ENCODE peak calls at places on chromosomes 1 and 21, in seven cellular contexts. One of them, this sample, is unnamed.

GRCh38 chr1:184150776-184151531 is 99.4 kb downstream of the TSEN15 start:
- DNase-seq in HepG2: no peak
- DNase-seq in GM23248: peak; percentile 92
- DNase-seq in fibroblast of lung: peak; percentile 78
- DNase-seq in HCT116: no peak
- DNase-seq in GM23338: no peak
- DNase-seq in neural progenitor cell: no peak
- DNase-seq in this sample: no peak

GRCh38 chr1:29640428-29640785 is 404.1 kb downstream of the PTPRU start:
- DNase-seq in HCT116: no peak
- DNase-seq in GM23248: no peak
- DNase-seq in fibroblast of lung: no peak
- DNase-seq in GM23338: no peak
- DNase-seq in neural progenitor cell: no peak
- DNase-seq in HepG2: no peak
- DNase-seq in this sample: no peak

GRCh38 chr1:8862528-8862927 is 16.0 kb downstream of the ENO1 start:
- DNase-seq in fibroblast of lung: no peak
- DNase-seq in HCT116: no peak
- DNase-seq in neural progenitor cell: peak; percentile 71
- DNase-seq in HepG2: no peak
- DNase-seq in GM23338: peak; percentile 78
- DNase-seq in GM23248: peak; percentile 36
- DNase-seq in this sample: no peak

GRCh38 chr1:19967808-19968207 is 11.6 kb downstream of the PLA2G2A start:
- DNase-seq in GM23248: no peak
- DNase-seq in neural progenitor cell: no peak
- DNase-seq in HCT116: no peak
- DNase-seq in HepG2: no peak
- DNase-seq in GM23338: no peak
- DNase-seq in fibroblast of lung: no peak
- DNase-seq in this sample: no peak

GRCh38 chr21:34227386-34227852 is 136.4 kb upstream of the KCNE2 start:
- DNase-seq in HCT116: no peak
- DNase-seq in HepG2: no peak
- DNase-seq in GM23248: no peak
- DNase-seq in fibroblast of lung: peak; percentile 75
- DNase-seq in neural progenitor cell: no peak
- DNase-seq in GM23338: no peak
- DNase-seq in this sample: no peak

GRCh38 chr1:30331415-30332065 is 391.8 kb downstream of the MATN1 start:
- DNase-seq in GM23248: no peak
- DNase-seq in HCT116: no peak
- DNase-seq in fibroblast of lung: no peak
- DNase-seq in HepG2: no peak
- DNase-seq in neural progenitor cell: no peak
- DNase-seq in GM23338: no peak
- DNase-seq in this sample: no peak

GRCh38 chr1:27542463-27543273 is 52.7 kb upstream of the WASF2 start:
- DNase-seq in neural progenitor cell: no peak
- DNase-seq in GM23248: peak; percentile 70
- DNase-seq in fibroblast of lung: peak; percentile 80
- DNase-seq in HCT116: peak; percentile 99
- DNase-seq in HepG2: peak; percentile 93
- DNase-seq in GM23338: no peak
- DNase-seq in this sample: peak; percentile 98

GRCh38 chr1:101302831-101303511 is 66.2 kb downstream of the S1PR1 start:
- DNase-seq in GM23338: no peak
- DNase-seq in HCT116: no peak
- DNase-seq in neural progenitor cell: no peak
- DNase-seq in HepG2: no peak
- DNase-seq in GM23248: peak; percentile 54
- DNase-seq in fibroblast of lung: peak; percentile 40
- DNase-seq in this sample: no peak

GRCh38 chr1:64030411-64030810 is 173.0 kb upstream of the UBE2U start:
- DNase-seq in fibroblast of lung: peak; percentile 67
- DNase-seq in HCT116: no peak
- DNase-seq in neural progenitor cell: no peak
- DNase-seq in HepG2: no peak
- DNase-seq in GM23338: no peak
- DNase-seq in GM23248: no peak
- DNase-seq in this sample: no peak

GRCh38 chr1:200468264-200469001 is 58.6 kb upstream of the ZNF281 start:
- DNase-seq in GM23338: no peak
- DNase-seq in GM23248: peak; percentile 64
- DNase-seq in neural progenitor cell: no peak
- DNase-seq in HepG2: no peak
- DNase-seq in HCT116: no peak
- DNase-seq in fibroblast of lung: peak; percentile 9
- DNase-seq in this sample: peak; percentile 43

GRCh38 chr1:18398791-18399551 is 81.8 kb upstream of the KLHDC7A start:
- DNase-seq in GM23248: no peak
- DNase-seq in HCT116: no peak
- DNase-seq in fibroblast of lung: no peak
- DNase-seq in GM23338: peak; percentile 66
- DNase-seq in HepG2: peak; percentile 5
- DNase-seq in neural progenitor cell: no peak
- DNase-seq in this sample: no peak

GRCh38 chr1:76866566-76866965 is 714 bp upstream of the ST6GALNAC5 start:
- DNase-seq in GM23338: no peak
- DNase-seq in HepG2: no peak
- DNase-seq in fibroblast of lung: peak; percentile 4
- DNase-seq in neural progenitor cell: no peak
- DNase-seq in HCT116: no peak
- DNase-seq in GM23248: no peak
- DNase-seq in this sample: no peak

GRCh38 chr21:42315296-42315891 is at the start of gene TFF3:
- DNase-seq in GM23248: no peak
- DNase-seq in HepG2: peak; percentile 84
- DNase-seq in GM23338: no peak
- DNase-seq in fibroblast of lung: no peak
- DNase-seq in neural progenitor cell: peak; percentile 46
- DNase-seq in HCT116: no peak
- DNase-seq in this sample: no peak

GRCh38 chr21:35547946-35548774 is 499.1 kb upstream of the RUNX1 start:
- DNase-seq in GM23338: no peak
- DNase-seq in neural progenitor cell: no peak
- DNase-seq in GM23248: no peak
- DNase-seq in fibroblast of lung: no peak
- DNase-seq in HCT116: no peak
- DNase-seq in HepG2: no peak
- DNase-seq in this sample: no peak

GRCh38 chr21:35540950-35541632 is 492.0 kb upstream of the RUNX1 start:
- DNase-seq in neural progenitor cell: no peak
- DNase-seq in GM23248: peak; percentile 92
- DNase-seq in HCT116: no peak
- DNase-seq in GM23338: no peak
- DNase-seq in fibroblast of lung: peak; percentile 20
- DNase-seq in HepG2: no peak
- DNase-seq in this sample: no peak

GRCh38 chr21:35548904-35549615 is 500.0 kb upstream of the RUNX1 start:
- DNase-seq in GM23338: no peak
- DNase-seq in fibroblast of lung: peak; percentile 40
- DNase-seq in HepG2: no peak
- DNase-seq in GM23248: no peak
- DNase-seq in HCT116: no peak
- DNase-seq in neural progenitor cell: no peak
- DNase-seq in this sample: no peak

DNA sequence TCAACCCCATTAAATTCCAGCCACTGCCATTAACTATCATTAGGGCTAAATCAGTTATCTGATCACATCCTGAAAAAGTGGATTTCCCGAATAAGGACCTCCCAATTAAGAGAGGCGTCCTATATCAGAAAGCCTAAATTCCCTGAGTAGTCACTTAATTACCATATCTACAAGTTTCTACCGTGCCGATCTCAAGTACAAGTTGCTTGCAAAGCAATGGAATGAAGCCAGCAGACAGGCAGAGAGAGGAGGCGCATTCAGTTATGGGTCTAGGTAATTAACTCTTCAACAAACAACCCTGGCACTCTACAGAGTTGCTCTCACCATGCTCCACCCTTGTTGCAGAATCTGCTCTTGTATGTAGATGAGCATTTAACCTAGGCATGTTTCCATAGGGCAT is 494.6 kb upstream of the RUNX1 start:
- DNase-seq in HepG2: no peak
- DNase-seq in neural progenitor cell: no peak
- DNase-seq in GM23248: no peak
- DNase-seq in GM23338: no peak
- DNase-seq in fibroblast of lung: no peak
- DNase-seq in HCT116: no peak
- DNase-seq in this sample: no peak
- TF ChIP-seq EZH2 in HepG2: no peak
- TF ChIP-seq EZH2 in neural progenitor cell: no peak
- TF ChIP-seq EZH2 in GM23248: no peak
- TF ChIP-seq EZH2 in GM23338: no peak
- TF ChIP-seq EZH2 in fibroblast of lung: no peak
- TF ChIP-seq EZH2 in HCT116: no peak
- TF ChIP-seq EZH2 in this sample: no peak

GRCh38 chr1:41381691-41382530 is 20.7 kb downstream of the FOXO6 start:
- DNase-seq in GM23248: peak; percentile 65
- DNase-seq in neural progenitor cell: peak; percentile 78
- DNase-seq in HepG2: no peak
- DNase-seq in HCT116: peak; percentile 42
- DNase-seq in fibroblast of lung: peak; percentile 25
- DNase-seq in GM23338: peak; percentile 68
- DNase-seq in this sample: peak; percentile 81
- TF ChIP-seq EZH2 in GM23248: no peak
- TF ChIP-seq EZH2 in neural progenitor cell: peak; percentile 26
- TF ChIP-seq EZH2 in HepG2: no peak
- TF ChIP-seq EZH2 in HCT116: no peak
- TF ChIP-seq EZH2 in fibroblast of lung: peak; percentile 85
- TF ChIP-seq EZH2 in GM23338: no peak
- TF ChIP-seq EZH2 in this sample: no peak

DNA sequence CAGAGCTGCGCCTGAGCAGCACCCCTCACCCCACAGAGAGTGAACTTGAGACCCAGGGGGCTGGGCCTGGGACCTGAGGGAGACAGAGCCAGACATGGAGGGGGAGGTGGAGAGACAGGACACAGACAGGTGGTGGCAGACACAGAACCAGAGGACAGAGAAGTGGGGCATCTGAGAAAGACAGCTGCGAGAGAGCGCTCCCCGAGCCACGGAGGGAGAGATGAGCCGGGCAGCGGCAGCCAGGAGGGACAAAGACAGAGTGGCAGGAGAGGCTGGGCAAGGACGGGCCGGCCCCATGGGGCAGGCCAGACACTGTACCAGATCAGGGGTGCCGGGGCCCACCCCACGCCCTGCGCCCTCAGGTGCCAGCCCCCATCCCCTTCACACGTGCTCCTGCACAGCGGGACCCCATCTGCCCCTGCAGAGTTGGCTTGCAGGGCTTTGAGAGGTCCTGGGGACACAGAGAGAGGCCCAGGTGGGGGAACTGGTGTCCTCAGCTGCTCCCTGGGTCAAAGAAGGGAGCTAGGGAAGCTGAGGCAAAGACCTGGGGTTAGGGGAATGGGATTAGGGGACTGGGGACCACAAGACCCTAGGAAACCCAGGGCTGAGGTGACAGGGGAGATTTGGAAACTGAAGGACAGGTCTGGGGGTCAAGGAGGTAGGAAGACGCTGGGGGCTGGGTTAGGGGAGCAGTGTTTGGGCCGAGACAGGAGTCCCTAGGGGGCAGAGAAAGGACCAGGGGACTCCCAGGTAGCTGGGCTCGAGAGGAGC is 683 bp downstream of the FNDC5 start:
- DNase-seq in fibroblast of lung: no peak
- DNase-seq in GM23338: no peak
- DNase-seq in HepG2: no peak
- DNase-seq in GM23248: no peak
- DNase-seq in HCT116: no peak
- DNase-seq in neural progenitor cell: no peak
- DNase-seq in this sample: no peak
- TF ChIP-seq EZH2 in fibroblast of lung: no peak
- TF ChIP-seq EZH2 in GM23338: no peak
- TF ChIP-seq EZH2 in HepG2: no peak
- TF ChIP-seq EZH2 in GM23248: no peak
- TF ChIP-seq EZH2 in HCT116: no peak
- TF ChIP-seq EZH2 in neural progenitor cell: no peak
- TF ChIP-seq EZH2 in this sample: no peak

GRCh38 chr1:37634554-37635308 is at the start of gene RSPO1:
- DNase-seq in GM23248: peak; percentile 64
- DNase-seq in HCT116: no peak
- DNase-seq in fibroblast of lung: peak; percentile 15
- DNase-seq in neural progenitor cell: peak; percentile 82
- DNase-seq in GM23338: peak; percentile 46
- DNase-seq in HepG2: no peak
- DNase-seq in this sample: no peak

GRCh38 chr1:37635309-37635902 is 714 bp upstream of the RSPO1 start:
- DNase-seq in GM23338: no peak
- DNase-seq in neural progenitor cell: no peak
- DNase-seq in HCT116: no peak
- DNase-seq in HepG2: no peak
- DNase-seq in GM23248: no peak
- DNase-seq in fibroblast of lung: no peak
- DNase-seq in this sample: no peak

GRCh38 chr1:37633040-37633949 is 1.4 kb downstream of the RSPO1 start:
- DNase-seq in HepG2: no peak
- DNase-seq in GM23248: peak; percentile 12
- DNase-seq in fibroblast of lung: no peak
- DNase-seq in neural progenitor cell: peak; percentile 46
- DNase-seq in HCT116: no peak
- DNase-seq in GM23338: peak; percentile 37
- DNase-seq in this sample: no peak

GRCh38 chr1:37636435-37636834 is 1.7 kb upstream of the RSPO1 start:
- DNase-seq in GM23338: no peak
- DNase-seq in fibroblast of lung: no peak
- DNase-seq in GM23248: no peak
- DNase-seq in HepG2: no peak
- DNase-seq in neural progenitor cell: no peak
- DNase-seq in HCT116: no peak
- DNase-seq in this sample: no peak

DNA sequence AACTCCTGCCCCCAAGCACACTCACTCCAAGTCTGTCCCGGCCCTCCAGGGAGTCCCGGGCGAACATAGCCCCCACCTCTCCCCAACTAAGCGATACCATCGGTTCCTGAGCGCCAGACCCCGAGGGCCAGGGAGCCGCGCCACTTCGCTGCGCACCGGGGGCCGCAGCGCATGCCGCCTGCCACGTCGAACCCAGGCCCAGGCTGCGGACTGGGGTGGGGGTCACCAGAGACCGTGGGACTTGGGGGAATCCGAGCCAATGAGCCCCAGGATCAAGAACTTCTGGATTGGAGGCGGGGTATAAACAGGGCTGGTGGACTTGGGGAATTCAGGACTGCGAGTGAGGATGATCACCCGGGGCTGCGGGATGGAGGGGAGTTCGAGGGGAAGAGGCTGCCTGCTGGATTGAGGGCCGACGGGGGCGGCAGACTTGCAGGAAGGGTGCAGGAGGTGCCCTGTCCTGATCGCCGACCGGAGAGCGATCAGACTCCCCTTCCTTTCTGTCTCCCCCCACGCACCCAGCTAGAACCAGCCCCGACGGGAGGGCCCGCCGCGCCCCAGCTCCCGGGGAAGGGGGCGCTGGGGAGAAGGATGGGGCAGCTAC is 640 bp downstream of the RSPO1 start:
- DNase-seq in GM23338: peak; percentile 35
- DNase-seq in GM23248: no peak
- DNase-seq in HCT116: no peak
- DNase-seq in neural progenitor cell: peak; percentile 29
- DNase-seq in HepG2: no peak
- DNase-seq in fibroblast of lung: no peak
- DNase-seq in this sample: no peak
- TF ChIP-seq EZH2 in GM23338: peak; percentile 77
- TF ChIP-seq EZH2 in GM23248: peak; percentile 64
- TF ChIP-seq EZH2 in HCT116: no peak
- TF ChIP-seq EZH2 in neural progenitor cell: peak; percentile 97
- TF ChIP-seq EZH2 in HepG2: peak; percentile 27
- TF ChIP-seq EZH2 in fibroblast of lung: peak; percentile 98
- TF ChIP-seq EZH2 in this sample: no peak